ENCODE peak calls at places on chromosomes 1 and 21, in five cellular contexts. One of them, this sample, is unnamed.
A peak's percentile ranks its signal among the peaks of the same experiment; 100 is the strongest.

GRCh38 chr1:236348071-236348470 is 46.0 kb upstream of the EDARADD start:
- ATAC-seq in natural killer cell: no peak
- ATAC-seq in heart right ventricle: no peak
- ATAC-seq in heart left ventricle: no peak
- ATAC-seq in SK-N-SH treated with all-trans-retinoic acid at 6 μM for 48 hours: no peak
- ATAC-seq in this sample: no peak

GRCh38 chr1:216705686-216706085 is 17.5 kb downstream of the ESRRG start:
- ATAC-seq in natural killer cell: no peak
- ATAC-seq in heart right ventricle: no peak
- ATAC-seq in heart left ventricle: no peak
- ATAC-seq in SK-N-SH treated with all-trans-retinoic acid at 6 μM for 48 hours: no peak
- ATAC-seq in this sample: no peak

GRCh38 chr1:160681067-160681890 is 30.3 kb downstream of the CD48 start:
- ATAC-seq in natural killer cell: peak; percentile 92
- ATAC-seq in heart right ventricle: peak; percentile 83
- ATAC-seq in heart left ventricle: peak; percentile 68
- ATAC-seq in SK-N-SH treated with all-trans-retinoic acid at 6 μM for 48 hours: peak; percentile 92
- ATAC-seq in this sample: no peak

GRCh38 chr1:229117664-229118300 is 153.1 kb upstream of the RAB4A start:
- ATAC-seq in natural killer cell: no peak
- ATAC-seq in heart right ventricle: peak; percentile 58
- ATAC-seq in heart left ventricle: peak; percentile 77
- ATAC-seq in SK-N-SH treated with all-trans-retinoic acid at 6 μM for 48 hours: no peak
- ATAC-seq in this sample: peak; percentile 81

GRCh38 chr1:14487671-14488070 is 110.8 kb upstream of the KAZN start:
- ATAC-seq in natural killer cell: no peak
- ATAC-seq in heart right ventricle: peak; percentile 12
- ATAC-seq in heart left ventricle: no peak
- ATAC-seq in SK-N-SH treated with all-trans-retinoic acid at 6 μM for 48 hours: no peak
- ATAC-seq in this sample: no peak

GRCh38 chr1:39116116-39116607 is 88.3 kb upstream of the MACF1 start:
- ATAC-seq in natural killer cell: no peak
- ATAC-seq in heart right ventricle: peak; percentile 38
- ATAC-seq in heart left ventricle: no peak
- ATAC-seq in SK-N-SH treated with all-trans-retinoic acid at 6 μM for 48 hours: no peak
- ATAC-seq in this sample: no peak

GRCh38 chr21:45700461-45700860 is 56.9 kb downstream of the PCBP3 start:
- ATAC-seq in natural killer cell: no peak
- ATAC-seq in heart right ventricle: no peak
- ATAC-seq in heart left ventricle: no peak
- ATAC-seq in SK-N-SH treated with all-trans-retinoic acid at 6 μM for 48 hours: peak; percentile 3
- ATAC-seq in this sample: no peak

GRCh38 chr1:79271759-79272158 is 265.2 kb upstream of the ADGRL4 start:
- ATAC-seq in natural killer cell: no peak
- ATAC-seq in heart right ventricle: no peak
- ATAC-seq in heart left ventricle: no peak
- ATAC-seq in SK-N-SH treated with all-trans-retinoic acid at 6 μM for 48 hours: no peak
- ATAC-seq in this sample: no peak

GRCh38 chr1:87062687-87063086 is 148.3 kb downstream of the HS2ST1 start:
- ATAC-seq in natural killer cell: no peak
- ATAC-seq in heart right ventricle: no peak
- ATAC-seq in heart left ventricle: no peak
- ATAC-seq in SK-N-SH treated with all-trans-retinoic acid at 6 μM for 48 hours: no peak
- ATAC-seq in this sample: no peak

GRCh38 chr1:43914576-43915525 is 18.8 kb upstream of the ARTN start:
- ATAC-seq in natural killer cell: no peak
- ATAC-seq in heart right ventricle: no peak
- ATAC-seq in heart left ventricle: no peak
- ATAC-seq in SK-N-SH treated with all-trans-retinoic acid at 6 μM for 48 hours: no peak
- ATAC-seq in this sample: no peak

GRCh38 chr21:32844653-32845443 is 73.3 kb upstream of the PAXBP1 start:
- ATAC-seq in natural killer cell: no peak
- ATAC-seq in heart right ventricle: no peak
- ATAC-seq in heart left ventricle: no peak
- ATAC-seq in SK-N-SH treated with all-trans-retinoic acid at 6 μM for 48 hours: no peak
- ATAC-seq in this sample: no peak

GRCh38 chr1:203456577-203456976 is 19.0 kb upstream of the PRELP start:
- ATAC-seq in natural killer cell: no peak
- ATAC-seq in heart right ventricle: no peak
- ATAC-seq in heart left ventricle: no peak
- ATAC-seq in SK-N-SH treated with all-trans-retinoic acid at 6 μM for 48 hours: no peak
- ATAC-seq in this sample: no peak

GRCh38 chr1:26493905-26494304 is 21.7 kb downstream of the HMGN2 start:
- ATAC-seq in natural killer cell: no peak
- ATAC-seq in heart right ventricle: no peak
- ATAC-seq in heart left ventricle: no peak
- ATAC-seq in SK-N-SH treated with all-trans-retinoic acid at 6 μM for 48 hours: no peak
- ATAC-seq in this sample: no peak

GRCh38 chr1:66367369-66367768 is 166.6 kb upstream of the SGIP1 start:
- ATAC-seq in natural killer cell: no peak
- ATAC-seq in heart right ventricle: no peak
- ATAC-seq in heart left ventricle: no peak
- ATAC-seq in SK-N-SH treated with all-trans-retinoic acid at 6 μM for 48 hours: no peak
- ATAC-seq in this sample: no peak

GRCh38 chr1:17016317-17016661 is 4.6 kb upstream of the ATP13A2 start:
- ATAC-seq in natural killer cell: no peak
- ATAC-seq in heart right ventricle: no peak
- ATAC-seq in heart left ventricle: no peak
- ATAC-seq in SK-N-SH treated with all-trans-retinoic acid at 6 μM for 48 hours: no peak
- ATAC-seq in this sample: no peak

GRCh38 chr1:195584870-195585624 is 1023.2 kb downstream of the KCNT2 start:
- ATAC-seq in natural killer cell: no peak
- ATAC-seq in heart right ventricle: no peak
- ATAC-seq in heart left ventricle: no peak
- ATAC-seq in SK-N-SH treated with all-trans-retinoic acid at 6 μM for 48 hours: no peak
- ATAC-seq in this sample: no peak

GRCh38 chr1:225454733-225455132 is 26.9 kb upstream of the LBR start:
- ATAC-seq in natural killer cell: peak; percentile 98
- ATAC-seq in heart right ventricle: no peak
- ATAC-seq in heart left ventricle: peak; percentile 26
- ATAC-seq in SK-N-SH treated with all-trans-retinoic acid at 6 μM for 48 hours: peak; percentile 88
- ATAC-seq in this sample: peak; percentile 65

GRCh38 chr1:224339422-224340033 is 9.6 kb upstream of the NVL start:
- ATAC-seq in natural killer cell: no peak
- ATAC-seq in heart right ventricle: no peak
- ATAC-seq in heart left ventricle: no peak
- ATAC-seq in SK-N-SH treated with all-trans-retinoic acid at 6 μM for 48 hours: no peak
- ATAC-seq in this sample: no peak

GRCh38 chr1:231951399-231951798 is 324.8 kb downstream of the DISC1 start:
- ATAC-seq in natural killer cell: no peak
- ATAC-seq in heart right ventricle: peak; percentile 17
- ATAC-seq in heart left ventricle: no peak
- ATAC-seq in SK-N-SH treated with all-trans-retinoic acid at 6 μM for 48 hours: peak; percentile 71
- ATAC-seq in this sample: no peak

GRCh38 chr1:74641876-74642275 is 31.7 kb downstream of the ERICH3 start:
- ATAC-seq in natural killer cell: no peak
- ATAC-seq in heart right ventricle: no peak
- ATAC-seq in heart left ventricle: no peak
- ATAC-seq in SK-N-SH treated with all-trans-retinoic acid at 6 μM for 48 hours: no peak
- ATAC-seq in this sample: no peak

GRCh38 chr1:25549273-25550154 is 6.1 kb downstream of the LDLRAP1 start:
- ATAC-seq in natural killer cell: peak; percentile 70
- ATAC-seq in heart right ventricle: peak; percentile 80
- ATAC-seq in heart left ventricle: peak; percentile 85
- ATAC-seq in SK-N-SH treated with all-trans-retinoic acid at 6 μM for 48 hours: no peak
- ATAC-seq in this sample: peak; percentile 35

GRCh38 chr1:209157514-209158285 is 425.8 kb upstream of the CAMK1G start:
- ATAC-seq in natural killer cell: no peak
- ATAC-seq in heart right ventricle: no peak
- ATAC-seq in heart left ventricle: no peak
- ATAC-seq in SK-N-SH treated with all-trans-retinoic acid at 6 μM for 48 hours: no peak
- ATAC-seq in this sample: no peak

GRCh38 chr1:100415217-100415778 is 63.0 kb downstream of the CDC14A start:
- ATAC-seq in natural killer cell: no peak
- ATAC-seq in heart right ventricle: no peak
- ATAC-seq in heart left ventricle: no peak
- ATAC-seq in SK-N-SH treated with all-trans-retinoic acid at 6 μM for 48 hours: no peak
- ATAC-seq in this sample: no peak

GRCh38 chr1:193694741-193695140 is 508.3 kb upstream of the B3GALT2 start:
- ATAC-seq in natural killer cell: no peak
- ATAC-seq in heart right ventricle: no peak
- ATAC-seq in heart left ventricle: no peak
- ATAC-seq in SK-N-SH treated with all-trans-retinoic acid at 6 μM for 48 hours: no peak
- ATAC-seq in this sample: no peak

GRCh38 chr1:159113783-159114182 is 37.2 kb upstream of the AIM2 start:
- ATAC-seq in natural killer cell: no peak
- ATAC-seq in heart right ventricle: no peak
- ATAC-seq in heart left ventricle: no peak
- ATAC-seq in SK-N-SH treated with all-trans-retinoic acid at 6 μM for 48 hours: no peak
- ATAC-seq in this sample: no peak

GRCh38 chr1:206538901-206539655 is 31.7 kb downstream of the RASSF5 start:
- ATAC-seq in natural killer cell: no peak
- ATAC-seq in heart right ventricle: no peak
- ATAC-seq in heart left ventricle: no peak
- ATAC-seq in SK-N-SH treated with all-trans-retinoic acid at 6 μM for 48 hours: no peak
- ATAC-seq in this sample: no peak

GRCh38 chr1:77582905-77583304 is 99.6 kb downstream of the ZZZ3 start:
- ATAC-seq in natural killer cell: no peak
- ATAC-seq in heart right ventricle: no peak
- ATAC-seq in heart left ventricle: no peak
- ATAC-seq in SK-N-SH treated with all-trans-retinoic acid at 6 μM for 48 hours: no peak
- ATAC-seq in this sample: no peak

GRCh38 chr1:178497903-178498478 is 1.2 kb upstream of the CLEC20A start:
- ATAC-seq in natural killer cell: no peak
- ATAC-seq in heart right ventricle: no peak
- ATAC-seq in heart left ventricle: no peak
- ATAC-seq in SK-N-SH treated with all-trans-retinoic acid at 6 μM for 48 hours: no peak
- ATAC-seq in this sample: no peak